ENCODE peak calls at places on chromosomes 1 and 21, in four cellular contexts. E is effector CD4-positive, alpha-beta T cell; S is fibroblast of mammary gland; C is T-helper 9 cell. R is an unnamed sample.

GRCh38 chr21:34992736-34993135 is 56.4 kb downstream of the RUNX1 start:
- DNase-seq in S (peak), C (no peak), E (no peak), R (no peak)

GRCh38 chr1:198936371-198937083 is 297.7 kb downstream of the PTPRC start:
- DNase-seq in C (no peak), S (peak), E (no peak), R (peak)

GRCh38 chr1:149843302-149844041 is 55.9 kb upstream of the BOLA1 start:
- DNase-seq in C (no peak), S (no peak), E (no peak), R (peak)

GRCh38 chr1:54406339-54407181 is at the start of gene SSBP3:
- DNase-seq in S (peak), C (peak), E (peak), R (peak)

GRCh38 chr1:35476099-35476674 is 81.0 kb downstream of the KIAA0319L start:
- DNase-seq in C (no peak), E (no peak), S (no peak), R (no peak)

GRCh38 chr1:110872745-110873435 is at the start of gene CD53:
- DNase-seq in S (no peak), C (peak), E (peak), R (peak)

GRCh38 chr1:15064217-15064929 is 89.2 kb upstream of the TMEM51 start:
- DNase-seq in C (no peak), S (no peak), E (no peak), R (no peak)

GRCh38 chr1:65176571-65176970 is 28.6 kb downstream of the AK4 start:
- DNase-seq in C (no peak), E (no peak), S (no peak), R (no peak)

GRCh38 chr1:211257831-211258225 is 1.3 kb upstream of the RCOR3 start:
- DNase-seq in S (no peak), C (no peak), E (no peak), R (no peak)

GRCh38 chr1:192232859-192233417 is 74.7 kb downstream of the RGS18 start:
- DNase-seq in S (no peak), C (no peak), E (no peak), R (no peak)

GRCh38 chr1:232952514-232953175 is 2.2 kb downstream of the NTPCR start:
- DNase-seq in E (no peak), S (peak), C (no peak), R (peak)

GRCh38 chr21:36964398-36964797 is 2.1 kb downstream of the HLCS start:
- DNase-seq in S (no peak), E (no peak), C (no peak), R (no peak)

GRCh38 chr1:43868741-43869067 is 64.9 kb upstream of the ARTN start:
- DNase-seq in E (no peak), C (no peak), S (peak), R (no peak)

GRCh38 chr1:220533504-220534109 is 5.7 kb downstream of the MARK1 start:
- DNase-seq in E (no peak), C (no peak), S (no peak), R (no peak)

GRCh38 chr1:170562644-170563338 is 30.8 kb downstream of the GORAB start:
- DNase-seq in E (no peak), C (no peak), S (peak), R (no peak)

GRCh38 chr1:229101475-229101874 is 169.4 kb upstream of the RAB4A start:
- DNase-seq in E (no peak), C (no peak), S (no peak), R (no peak)

GRCh38 chr1:211634931-211635330 is 40.5 kb downstream of the NEK2 start:
- DNase-seq in S (no peak), C (no peak), E (no peak), R (no peak)

GRCh38 chr1:225617479-225617878 is 35.4 kb downstream of the ENAH start:
- DNase-seq in S (peak), E (no peak), C (no peak), R (no peak)

GRCh38 chr1:15033264-15033663 is 120.3 kb upstream of the TMEM51 start:
- DNase-seq in E (no peak), C (no peak), S (peak), R (no peak)

GRCh38 chr1:176919386-176920378 is 244.8 kb downstream of the ASTN1 start:
- DNase-seq in E (no peak), S (no peak), C (no peak), R (no peak)

GRCh38 chr21:26389971-26390641 is 183.0 kb downstream of the CYYR1 start:
- DNase-seq in C (no peak), E (no peak), S (peak), R (no peak)

GRCh38 chr21:39662411-39662953 is 49.7 kb downstream of the B3GALT5 start:
- DNase-seq in S (no peak), E (no peak), C (no peak), R (no peak)

GRCh38 chr1:55816456-55816794 is 601.3 kb upstream of the USP24 start:
- DNase-seq in E (no peak), S (peak), C (no peak), R (no peak)

GRCh38 chr1:57672741-57673140 is 248.9 kb upstream of the DAB1 start:
- DNase-seq in S (peak), E (no peak), C (no peak), R (no peak)

GRCh38 chr1:228370941-228371740 is 35.5 kb downstream of the TRIM11 start:
- DNase-seq in C (no peak), E (no peak), S (no peak), R (no peak)

GRCh38 chr21:32350981-32351380 is 41.8 kb downstream of the URB1 start:
- DNase-seq in S (no peak), C (no peak), E (no peak), R (no peak)

GRCh38 chr1:11650331-11650991 is 3.8 kb downstream of the FBXO2 start:
- DNase-seq in E (peak), S (peak), C (peak), R (peak)

GRCh38 chr1:158334601-158335292 is 3.4 kb upstream of the CD1B start:
- DNase-seq in S (no peak), C (no peak), E (no peak), R (no peak)

GRCh38 chr1:110485725-110486124 is 33.2 kb downstream of the KCNA10 start:
- DNase-seq in C (no peak), S (no peak), E (no peak), R (no peak)

GRCh38 chr1:55316494-55316893 is 101.3 kb upstream of the USP24 start:
- DNase-seq in S (no peak), E (no peak), C (no peak), R (no peak)

GRCh38 chr1:95221306-95221705 is 12.7 kb upstream of the RWDD3 start:
- DNase-seq in C (no peak), E (no peak), S (no peak), R (no peak)

GRCh38 chr1:99548924-99549605 is 96.8 kb upstream of the PALMD start:
- DNase-seq in C (no peak), E (no peak), S (peak), R (no peak)

GRCh38 chr1:217079579-217079978 is 356.4 kb upstream of the ESRRG start:
- DNase-seq in C (no peak), S (no peak), E (no peak), R (no peak)